ENCODE peak calls at places on chromosomes 4 and X, in six cellular contexts. U is fibroblast of the conjunctiva, J is T1000, X is pancreas, V is iris pigment epithelial cell, N is posterior cingulate gyrus. C is an unnamed sample.

GRCh38 chr4:140049024-140049923 is 104.7 kb downstream of the MAML3 start:
- DNase-seq in U (no peak), J (no peak), X (peak; percentile 35), V (peak; percentile 78), N (peak; percentile 83), C (peak; percentile 39)

GRCh38 chrX:119118780-119119395 is 8.7 kb downstream of the KIAA1210 start:
- DNase-seq in U (peak; percentile 36), J (no peak), X (peak; percentile 39), V (peak; percentile 49), N (no peak), C (peak; percentile 4)

GRCh38 chr4:16693040-16693506 is 205.4 kb downstream of the LDB2 start:
- DNase-seq in U (no peak), J (no peak), X (no peak), V (no peak), N (no peak), C (no peak)

GRCh38 chrX:53071604-53072417 is 10.4 kb upstream of the TSPYL2 start:
- DNase-seq in U (peak; percentile 36), J (no peak), X (peak; percentile 78), V (peak; percentile 55), N (peak; percentile 85), C (peak; percentile 11)

GRCh38 chrX:115560978-115561604 is at the start of gene PLS3:
- DNase-seq in U (peak; percentile 68), J (peak; percentile 28), X (peak; percentile 79), V (peak; percentile 88), N (peak; percentile 93), C (peak; percentile 61)

GRCh38 chrX:150199803-150200202 is 163.3 kb upstream of the MAMLD1 start:
- DNase-seq in U (no peak), J (no peak), X (no peak), V (no peak), N (no peak), C (no peak)

GRCh38 chrX:70134116-70134477 is 850 bp downstream of the IGBP1 start:
- DNase-seq in U (no peak), J (no peak), X (no peak), V (peak; percentile 41), N (no peak), C (no peak)

GRCh38 chrX:68443155-68443868 is 10.0 kb upstream of the OPHN1 start:
- DNase-seq in U (no peak), J (no peak), X (no peak), V (peak; percentile 64), N (no peak), C (no peak)

GRCh38 chrX:149871940-149872339 is 9.0 kb upstream of the MAGEA8 start:
- DNase-seq in U (no peak), J (no peak), X (no peak), V (no peak), N (no peak), C (no peak)

GRCh38 chrX:108312938-108313337 is 125.3 kb downstream of the COL4A6 start:
- DNase-seq in U (peak; percentile 33), J (peak; percentile 7), X (no peak), V (peak; percentile 72), N (no peak), C (peak; percentile 45)

GRCh38 chr4:105343523-105343931 is 130.3 kb downstream of the PPA2 start:
- DNase-seq in U (no peak), J (no peak), X (no peak), V (peak; percentile 14), N (no peak), C (no peak)

GRCh38 chrX:54043696-54044125 is 562 bp downstream of the PHF8 start:
- DNase-seq in U (no peak), J (peak; percentile 22), X (no peak), V (peak; percentile 26), N (peak; percentile 81), C (peak; percentile 17)

GRCh38 chr4:42396361-42397255 is 680 bp upstream of the SHISA3 start:
- DNase-seq in U (no peak), J (no peak), X (no peak), V (no peak), N (peak; percentile 72), C (no peak)

GRCh38 chr4:3434891-3435683 is 6.7 kb upstream of the HGFAC start:
- DNase-seq in U (no peak), J (no peak), X (no peak), V (no peak), N (peak; percentile 56), C (no peak)

GRCh38 chrX:101659601-101660063 is at the start of gene ARMCX2:
- DNase-seq in U (peak; percentile 61), J (no peak), X (peak; percentile 45), V (peak; percentile 67), N (peak; percentile 91), C (peak; percentile 67)

GRCh38 chr4:98996056-98996941 is 778 bp downstream of the METAP1 start:
- DNase-seq in U (no peak), J (no peak), X (no peak), V (peak; percentile 61), N (peak; percentile 76), C (no peak)

C was measured in substantia nigra.